ENCODE peak calls at places on chromosomes 6 and 20, in eight cellular contexts. B is Daoy; Y is putamen; J is activated gamma-delta T cell treated with anti-CD3 and anti-CD28 coated beads, Interleukin-2, amount 50 U/mL, for 16 hours; Z is naive B cell; D is stomach; E is AG08395; N is WERI-Rb-1. G is an unnamed sample.

GRCh38 chr6:25088513-25088912 is 152.8 kb upstream of the RIPOR2 start:
- DNase-seq in B (peak; percentile 52), Y (no peak), J (no peak), Z (no peak), D (no peak), E (no peak), N (no peak), G (no peak)

GRCh38 chr20:58231678-58232077 is 3.2 kb upstream of the ANKRD60 start:
- DNase-seq in B (no peak), Y (no peak), J (no peak), Z (no peak), D (no peak), E (no peak), N (no peak), G (no peak)

GRCh38 chr6:7051780-7052440 is 55.9 kb upstream of the RREB1 start:
- DNase-seq in B (peak; percentile 56), Y (no peak), J (peak; percentile 12), Z (peak; percentile 69), D (peak; percentile 65), E (peak; percentile 27), N (peak; percentile 51), G (no peak)

GRCh38 chr6:34021839-34022190 is 124.1 kb downstream of the GRM4 start:
- DNase-seq in B (peak; percentile 29), Y (no peak), J (no peak), Z (no peak), D (peak; percentile 54), E (no peak), N (no peak), G (no peak)

GRCh38 chr20:33814238-33814712 is 3.1 kb downstream of the CHMP4B start:
- DNase-seq in B (no peak), Y (no peak), J (no peak), Z (no peak), D (no peak), E (no peak), N (no peak), G (no peak)

GRCh38 chr20:49700411-49701185 is 13.1 kb downstream of the B4GALT5 start:
- DNase-seq in B (peak; percentile 80), Y (no peak), J (no peak), Z (no peak), D (no peak), E (peak; percentile 72), N (no peak), G (peak; percentile 36)

GRCh38 chr20:47252879-47253307 is 103.6 kb downstream of the ZMYND8 start:
- DNase-seq in B (no peak), Y (no peak), J (no peak), Z (no peak), D (peak; percentile 58), E (no peak), N (no peak), G (no peak)

GRCh38 chr20:24693466-24694156 is 224.2 kb downstream of the SYNDIG1 start:
- DNase-seq in B (no peak), Y (no peak), J (no peak), Z (no peak), D (peak; percentile 15), E (no peak), N (no peak), G (no peak)

GRCh38 chr6:165662041-165662491 is 975 bp downstream of the PDE10A start:
- DNase-seq in B (peak; percentile 64), Y (no peak), J (no peak), Z (no peak), D (no peak), E (peak; percentile 21), N (no peak), G (no peak)

GRCh38 chr6:45222380-45222779 is 105.8 kb upstream of the RUNX2 start:
- DNase-seq in B (no peak), Y (no peak), J (no peak), Z (no peak), D (no peak), E (no peak), N (no peak), G (no peak)